ENCODE peak calls at places on chromosomes 13 and 19, in nine cellular contexts. I, F, U, M, Y, A, J, Z and O are unnamed samples.

GRCh38 chr19:16106121-16106520 is 5.6 kb upstream of the RAB8A start:
- DNase-seq in F (no peak), A (no peak), M (no peak), J (no peak), I (no peak), Z (no peak), Y (no peak), U (no peak), O (no peak)

GRCh38 chr13:49265822-49266221 is 18.1 kb downstream of the CDADC1 start:
- DNase-seq in F (no peak), J (no peak), Y (no peak), M (peak; percentile 29), U (no peak), Z (no peak), A (no peak), I (no peak), O (no peak)

GRCh38 chr13:23570931-23571330 is 719 bp downstream of the TNFRSF19 start:
- DNase-seq in F (no peak), Y (no peak), Z (no peak), I (no peak), A (no peak), J (no peak), U (no peak), M (no peak), O (no peak)

GRCh38 chr13:38223093-38223492 is 126.6 kb upstream of the UFM1 start:
- DNase-seq in I (no peak), F (no peak), Y (no peak), A (no peak), Z (no peak), M (peak; percentile 0), U (no peak), J (peak; percentile 5), O (no peak)

GRCh38 chr19:18060472-18060871 is 26.3 kb downstream of the IL12RB1 start:
- DNase-seq in F (no peak), Z (no peak), I (no peak), A (no peak), J (no peak), Y (no peak), U (no peak), M (no peak), O (no peak)

GRCh38 chr13:20401586-20401957 is 124.1 kb downstream of the CRYL1 start:
- DNase-seq in J (no peak), Z (no peak), A (no peak), Y (no peak), F (no peak), I (no peak), U (no peak), M (no peak), O (no peak)

GRCh38 chr19:15197275-15198005 is 3.4 kb downstream of the NOTCH3 start:
- DNase-seq in J (no peak), I (no peak), A (no peak), U (no peak), Z (no peak), Y (no peak), M (no peak), F (no peak), O (no peak)

GRCh38 chr19:50567052-50567841 is 988 bp downstream of the LRRC4B start:
- DNase-seq in Z (no peak), U (no peak), I (no peak), M (no peak), F (no peak), Y (no peak), A (no peak), J (peak; percentile 45), O (no peak)

GRCh38 chr19:10727599-10728250 is 9.8 kb downstream of the DNM2 start:
- DNase-seq in J (no peak), F (no peak), M (no peak), U (no peak), Z (no peak), I (no peak), Y (no peak), A (no peak), O (no peak)

GRCh38 chr19:2059422-2060201 is 8.6 kb upstream of the MKNK2 start:
- DNase-seq in J (peak; percentile 61), M (peak; percentile 79), U (no peak), Z (no peak), Y (peak; percentile 60), F (no peak), I (peak; percentile 66), A (no peak), O (no peak)

GRCh38 chr13:101611491-101612475 is 159.3 kb downstream of the ITGBL1 start:
- DNase-seq in Y (no peak), J (no peak), F (no peak), U (no peak), Z (no peak), M (no peak), A (no peak), I (no peak), O (no peak)

GRCh38 chr19:10884273-10884672 is 12.9 kb downstream of the CARM1 start:
- DNase-seq in I (no peak), Z (no peak), Y (no peak), M (peak; percentile 81), F (no peak), A (no peak), U (no peak), J (no peak), O (no peak)